ENCODE peak calls at places on chromosomes 5 and 9, in nine cellular contexts. R is RWPE1, M is foreskin fibroblast, N is lower leg skin, T is choroid plexus epithelial cell, U is GM13976, W is neural crest cell, Z is HFFc6, E is fibroblast of lung. F is an unnamed sample.

GRCh38 chr5:128842241-128842640 is 123.0 kb upstream of the SLC27A6 start:
- DNase-seq in Z (no peak), T (peak), R (no peak), U (no peak), M (peak), E (peak), N (no peak), W (no peak), F (no peak)

GRCh38 chr5:6552612-6553011 is 80.2 kb downstream of the NSUN2 start:
- DNase-seq in U (no peak), Z (no peak), W (no peak), E (no peak), R (no peak), N (peak), M (no peak), T (no peak), F (no peak)

GRCh38 chr5:39426136-39426535 is 1.4 kb upstream of the DAB2 start:
- DNase-seq in M (no peak), E (no peak), T (no peak), Z (no peak), U (no peak), W (no peak), N (no peak), R (no peak), F (no peak)

GRCh38 chr5:67035098-67035740 is 161.4 kb downstream of the CD180 start:
- DNase-seq in R (no peak), U (no peak), T (no peak), N (no peak), Z (no peak), W (no peak), M (no peak), E (peak), F (no peak)

GRCh38 chr9:130658893-130659698 is 5.3 kb upstream of the PRDM12 start:
- DNase-seq in N (no peak), E (no peak), Z (no peak), R (no peak), W (no peak), T (no peak), U (no peak), M (no peak), F (no peak)

GRCh38 chr9:107389617-107390071 is 99.9 kb downstream of the KLF4 start:
- DNase-seq in M (peak), E (peak), W (no peak), Z (no peak), R (peak), T (peak), U (no peak), N (peak), F (no peak)

GRCh38 chr5:179267071-179267670 is 78.1 kb downstream of the ADAMTS2 start:
- DNase-seq in T (no peak), W (no peak), U (no peak), E (no peak), M (peak), N (peak), R (no peak), Z (no peak), F (no peak)

GRCh38 chr5:176444742-176445141 is 3.4 kb upstream of the FAF2 start:
- DNase-seq in Z (no peak), T (no peak), M (no peak), U (no peak), N (no peak), E (no peak), W (no peak), R (no peak), F (no peak)

GRCh38 chr9:130555968-130556367 is 23.4 kb upstream of the FUBP3 start:
- DNase-seq in M (no peak), R (peak), N (no peak), E (peak), T (no peak), W (no peak), Z (no peak), U (no peak), F (no peak)

GRCh38 chr9:71233646-71234045 is 112.2 kb upstream of the TRPM3 start:
- DNase-seq in Z (no peak), M (no peak), N (no peak), T (no peak), R (no peak), E (no peak), W (no peak), U (no peak), F (no peak)

GRCh38 chr5:8905021-8905420 is 640.9 kb downstream of the SEMA5A start:
- DNase-seq in U (no peak), W (no peak), Z (peak), E (peak), T (peak), M (peak), N (no peak), R (peak), F (no peak)

GRCh38 chr9:105437704-105438103 is 10.1 kb upstream of the FSD1L start:
- DNase-seq in W (no peak), E (no peak), N (no peak), U (no peak), M (no peak), Z (no peak), T (no peak), R (no peak), F (no peak)

GRCh38 chr9:5800969-5801738 is 31.8 kb downstream of the ERMP1 start:
- DNase-seq in R (no peak), Z (no peak), E (peak), N (no peak), W (no peak), T (peak), U (no peak), M (no peak), F (no peak)

GRCh38 chr5:136811551-136811950 is 446.2 kb upstream of the TRPC7 start:
- DNase-seq in M (peak), Z (peak), E (peak), R (peak), N (no peak), T (peak), W (no peak), U (no peak), F (no peak)

GRCh38 chr9:123434619-123435240 is 78.7 kb downstream of the CRB2 start:
- DNase-seq in N (peak), U (no peak), Z (no peak), E (no peak), W (no peak), R (peak), T (peak), M (no peak), F (no peak)

GRCh38 chr5:161676109-161676508 is 9.4 kb upstream of the GABRA6 start:
- DNase-seq in R (no peak), T (no peak), M (no peak), U (peak), E (no peak), W (no peak), N (no peak), Z (no peak), F (peak)
- TF ChIP-seq CTCF in R (peak), T (no peak), M (no peak), U (no peak), E (no peak), W (peak), N (no peak), Z (no peak), F (peak)

GRCh38 chr9:76321185-76321828 is 72.9 kb downstream of the RFK start:
- DNase-seq in R (peak), T (peak), M (peak), N (peak), E (peak), Z (peak), W (no peak), U (no peak), F (no peak)
- TF ChIP-seq CTCF in R (no peak), T (no peak), M (no peak), N (no peak), E (no peak), Z (no peak), W (no peak), U (no peak), F (no peak)

DNA sequence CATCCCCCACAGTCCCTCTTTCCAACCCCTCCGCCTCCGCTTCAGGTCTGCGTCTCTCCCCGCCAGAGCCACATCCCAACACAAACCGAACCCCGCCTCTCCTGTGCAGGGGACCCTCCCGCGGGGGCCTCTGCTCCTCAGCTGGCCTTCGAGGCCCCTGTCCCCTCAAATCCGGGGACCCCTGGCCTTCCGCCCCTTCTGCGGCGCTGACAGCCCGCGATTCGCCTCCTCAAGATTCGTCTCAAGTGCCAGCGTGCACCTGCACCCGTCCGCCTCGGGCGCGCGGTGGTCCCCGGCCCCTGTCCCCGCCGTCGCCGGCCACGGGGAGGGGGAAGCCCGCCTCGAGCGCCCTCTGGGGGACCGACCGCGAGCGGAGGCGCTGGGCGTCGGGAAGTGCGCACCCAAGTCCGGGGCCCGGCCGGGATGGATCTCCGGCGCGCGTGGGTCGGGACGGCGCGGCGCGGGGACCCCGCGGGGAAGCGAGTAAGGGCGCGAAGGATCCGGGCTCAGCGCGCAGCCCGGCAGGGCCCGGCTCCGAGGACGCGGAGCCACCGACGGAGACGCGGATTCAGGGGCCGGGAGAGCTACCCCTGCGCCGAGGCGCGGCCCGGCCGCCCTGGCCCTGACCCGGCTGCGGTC is 623 bp downstream of the FLT4 start:
- DNase-seq in E (no peak), M (no peak), W (peak), Z (no peak), U (no peak), R (no peak), T (no peak), N (peak), F (no peak)
- TF ChIP-seq CTCF in E (no peak), M (no peak), W (peak), Z (no peak), U (no peak), R (peak), T (no peak), N (no peak), F (no peak)

DNA sequence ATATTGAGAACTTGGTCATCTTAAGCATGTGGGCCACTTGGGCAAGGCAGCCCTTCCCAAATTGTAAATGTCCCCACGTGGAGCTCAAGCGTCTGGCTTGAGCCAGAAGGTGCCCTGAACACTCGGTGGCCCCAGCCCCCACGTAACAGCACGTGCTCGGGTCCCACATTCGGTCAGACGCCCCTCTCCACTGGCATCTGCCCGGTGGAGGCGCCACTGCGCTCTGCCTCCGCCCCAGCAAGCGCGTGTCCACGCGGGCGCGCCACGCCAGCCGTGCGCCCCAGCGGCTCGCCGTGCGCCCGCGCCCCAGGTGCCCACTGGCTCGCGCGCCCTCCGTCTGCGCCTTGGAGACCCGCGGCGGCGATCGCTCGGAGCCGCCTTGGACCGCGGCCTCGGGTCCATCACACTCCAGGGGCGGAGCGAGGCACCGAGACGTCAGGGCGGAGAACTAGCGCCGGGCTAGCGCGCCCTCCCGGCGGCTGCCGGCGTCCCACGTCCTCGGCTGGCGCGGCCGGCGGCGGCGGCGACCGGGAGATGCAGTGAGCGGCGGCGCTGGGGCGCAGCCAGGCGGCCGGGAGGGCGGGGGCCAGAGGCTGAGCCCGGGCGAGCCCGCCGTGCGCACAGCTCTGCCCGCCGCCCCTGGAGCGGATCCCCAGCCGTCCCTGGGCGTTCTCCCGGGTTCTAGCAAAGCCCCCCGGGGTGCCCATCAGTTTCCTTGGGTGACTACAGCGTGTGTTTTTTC is at the start of gene PALM2AKAP2:
- DNase-seq in U (peak), W (peak), R (peak), Z (peak), E (peak), M (peak), T (peak), N (peak), F (no peak)
- TF ChIP-seq CTCF in U (no peak), W (peak), R (peak), Z (peak), E (no peak), M (peak), T (peak), N (no peak), F (no peak)

DNA sequence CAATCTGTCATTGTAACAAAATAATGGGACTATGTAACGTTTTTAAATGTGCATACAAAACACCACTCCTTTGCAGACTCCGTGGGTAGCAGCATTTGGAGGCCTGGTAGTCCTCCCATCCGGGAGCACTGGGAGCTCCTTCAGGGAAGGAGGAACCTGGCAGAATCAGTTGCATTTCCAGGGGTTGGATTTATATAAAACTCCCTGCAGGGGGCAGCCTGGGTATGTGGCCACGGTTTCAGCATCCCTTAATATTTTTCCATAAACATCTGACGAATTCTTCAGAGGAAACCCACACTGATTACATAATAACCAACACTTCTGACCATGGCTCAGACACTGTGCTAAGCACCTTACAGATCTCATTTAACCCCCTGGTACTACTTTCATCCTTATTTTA is 6.1 kb upstream of the AFAP1L1 start:
- DNase-seq in R (no peak), T (peak), W (no peak), E (peak), U (no peak), M (peak), N (no peak), Z (peak), F (no peak)
- TF ChIP-seq CTCF in R (peak), T (peak), W (no peak), E (peak), U (no peak), M (peak), N (no peak), Z (peak), F (no peak)

GRCh38 chr5:32916648-32917047 is 205.5 kb downstream of the NPR3 start:
- DNase-seq in R (peak), M (peak), U (no peak), Z (peak), W (no peak), T (peak), N (no peak), E (peak), F (no peak)
- TF ChIP-seq CTCF in R (peak), M (peak), U (no peak), Z (peak), W (peak), T (peak), N (no peak), E (peak), F (no peak)